ENCODE peak calls at places on chromosomes 7 and 10, in four cellular contexts. J is effector memory CD4-positive, alpha-beta T cell; H is A549; Q is OCI-LY7. Z is an unnamed sample.

GRCh38 chr10:70656489-70656888 is 15.8 kb upstream of the ADAMTS14 start:
- DNase-seq in J (no peak), H (no peak), Q (no peak), Z (no peak)

GRCh38 chr7:87152897-87153641 is 816 bp downstream of the DMTF1 start:
- DNase-seq in J (peak), H (peak), Q (peak), Z (no peak)

GRCh38 chr10:84783386-84783785 is 455.0 kb downstream of the CCSER2 start:
- DNase-seq in J (no peak), H (peak), Q (peak), Z (no peak)

GRCh38 chr10:84360634-84361365 is 32.4 kb downstream of the CCSER2 start:
- DNase-seq in J (no peak), H (no peak), Q (no peak), Z (no peak)

GRCh38 chr10:103781329-103782061 is 73.9 kb downstream of the SH3PXD2A start:
- DNase-seq in J (no peak), H (peak), Q (peak), Z (no peak)

GRCh38 chr7:93938293-93938692 is 16.8 kb downstream of the GNG11 start:
- DNase-seq in J (no peak), H (no peak), Q (no peak), Z (no peak)

GRCh38 chr10:91514025-91514424 is 103.9 kb downstream of the HECTD2 start:
- DNase-seq in J (no peak), H (no peak), Q (no peak), Z (no peak)

GRCh38 chr10:84026821-84027257 is 112.5 kb upstream of the GHITM start:
- DNase-seq in J (no peak), H (peak), Q (peak), Z (no peak)

GRCh38 chr10:599767-600166 is 89.7 kb downstream of the DIP2C start:
- DNase-seq in J (no peak), H (no peak), Q (no peak), Z (no peak)

GRCh38 chr10:102642553-102643345 is 1.5 kb upstream of the TRIM8 start:
- DNase-seq in J (peak), H (peak), Q (peak), Z (peak)

GRCh38 chr7:157266272-157266671 is 70.5 kb upstream of the DNAJB6 start:
- DNase-seq in J (no peak), H (no peak), Q (no peak), Z (no peak)
- H3K27ac ChIP-seq in J (no peak), H (no peak), Q (no peak), Z (no peak)

DNA sequence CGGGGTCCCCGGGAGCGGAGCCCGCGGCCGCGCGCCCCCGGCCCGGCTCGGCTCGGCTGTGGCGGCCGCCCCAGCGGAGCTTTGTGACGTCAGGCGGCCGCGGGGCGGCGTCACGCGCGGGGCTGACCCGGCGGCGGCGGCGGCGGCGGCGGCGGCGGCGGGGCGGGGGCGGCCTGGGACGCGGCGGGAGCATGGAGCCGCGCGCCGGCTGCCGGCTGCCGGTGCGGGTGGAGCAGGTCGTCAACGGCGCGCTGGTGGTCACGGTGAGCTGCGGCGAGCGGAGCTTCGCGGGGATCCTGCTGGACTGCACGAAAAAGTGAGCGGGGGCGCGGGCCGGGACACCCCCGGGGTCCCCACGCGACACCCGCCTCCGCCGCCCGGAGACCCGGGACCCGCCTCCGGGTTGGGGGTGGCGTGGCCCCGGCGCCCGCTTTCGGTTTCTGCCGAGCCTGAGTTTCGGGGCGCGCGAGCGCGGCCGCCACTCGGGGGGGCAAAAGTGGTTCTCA is at the start of gene PWWP2B:
- DNase-seq in J (peak), H (no peak), Q (peak), Z (peak)
- H3K27ac ChIP-seq in J (peak), H (peak), Q (peak), Z (peak)

GRCh38 chr7:128914566-128915151 is 4.2 kb upstream of the KCP start:
- DNase-seq in J (no peak), H (no peak), Q (no peak), Z (no peak)
- H3K27ac ChIP-seq in J (no peak), H (no peak), Q (no peak), Z (no peak)

DNA sequence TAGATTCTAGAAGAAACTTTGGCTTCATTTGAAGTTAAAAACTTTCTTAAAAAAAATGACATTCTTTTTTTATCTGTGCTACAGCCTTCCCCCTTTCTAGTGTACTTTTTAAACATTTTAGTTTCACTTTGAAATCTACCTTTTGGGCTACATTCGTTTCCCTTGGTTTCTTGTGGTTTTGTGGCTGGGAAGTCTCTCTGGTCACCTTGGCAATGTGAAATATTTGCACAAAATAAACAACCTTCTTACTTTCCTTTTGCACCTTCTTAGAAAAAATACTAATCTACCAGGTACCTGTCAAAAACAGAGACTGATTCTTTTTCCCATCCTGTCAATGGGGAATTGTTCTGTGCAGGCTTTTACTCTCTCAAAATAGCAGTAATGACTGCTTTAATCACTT is 350.2 kb downstream of the GATA3 start:
- DNase-seq in J (peak), H (no peak), Q (no peak), Z (peak)
- H3K27ac ChIP-seq in J (peak), H (no peak), Q (no peak), Z (peak)

GRCh38 chr7:432933-433332 is 86.7 kb downstream of the PDGFA start:
- DNase-seq in J (no peak), H (no peak), Q (no peak), Z (no peak)

GRCh38 chr7:431041-431440 is 88.6 kb downstream of the PDGFA start:
- DNase-seq in J (no peak), H (no peak), Q (no peak), Z (no peak)

GRCh38 chr7:432256-432655 is 87.4 kb downstream of the PDGFA start:
- DNase-seq in J (no peak), H (no peak), Q (no peak), Z (no peak)

GRCh38 chr7:433558-433957 is 86.1 kb downstream of the PDGFA start:
- DNase-seq in J (no peak), H (no peak), Q (no peak), Z (no peak)

DNA sequence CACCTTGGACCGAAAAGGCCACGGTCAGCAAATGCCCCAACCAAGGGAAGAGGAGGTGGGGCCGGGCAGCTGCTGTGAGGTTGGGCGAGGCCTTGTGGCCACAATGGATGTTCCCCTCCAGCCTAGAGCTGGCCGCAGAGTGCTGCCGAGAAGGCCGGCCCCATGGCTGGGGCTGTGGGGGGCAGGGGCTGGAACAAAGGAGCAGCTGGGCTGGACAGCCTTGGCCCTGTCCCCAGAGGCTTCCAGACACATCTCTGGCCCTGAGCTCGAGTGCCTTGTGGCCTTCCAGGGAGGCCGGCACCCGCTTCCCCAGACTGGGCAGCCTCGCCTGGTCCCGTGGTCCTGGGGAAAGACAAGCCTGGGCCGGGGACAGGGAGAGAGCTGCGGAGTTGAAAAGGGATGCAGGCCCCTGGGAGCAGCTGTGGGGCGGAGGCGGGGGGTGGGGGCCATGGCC is 88.0 kb downstream of the PDGFA start:
- DNase-seq in J (no peak), H (no peak), Q (no peak), Z (no peak)
- H3K27ac ChIP-seq in J (no peak), H (no peak), Q (no peak), Z (no peak)

DNA sequence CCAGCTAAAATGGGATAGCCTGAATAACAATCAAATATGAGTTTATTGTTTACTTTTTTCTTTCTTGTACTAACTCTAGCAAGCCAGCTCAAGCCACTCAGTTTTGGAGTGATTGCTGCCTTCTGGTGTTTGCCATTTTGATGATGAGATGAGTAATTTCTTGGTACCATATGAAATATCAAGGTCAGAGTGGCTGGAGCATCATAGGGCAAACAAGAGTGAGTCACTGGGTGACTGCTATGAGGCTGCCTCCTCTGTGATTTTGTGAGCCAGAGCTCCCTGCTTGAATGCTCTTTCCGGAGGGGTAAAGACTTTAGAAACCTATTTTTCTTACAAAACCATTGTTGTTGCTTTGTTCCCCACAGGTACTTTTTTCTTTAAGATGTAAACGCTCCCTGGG is 295.6 kb downstream of the PRKG1 start:
- DNase-seq in J (no peak), H (no peak), Q (no peak), Z (no peak)
- H3K27ac ChIP-seq in J (no peak), H (no peak), Q (no peak), Z (no peak)

GRCh38 chr10:110162749-110163148 is 44.7 kb upstream of the MXI1 start:
- DNase-seq in J (no peak), H (peak), Q (no peak), Z (no peak)
- H3K27ac ChIP-seq in J (no peak), H (no peak), Q (no peak), Z (no peak)

Z was measured in CD8-positive, alpha-beta memory T cell.